ENCODE peak calls at places on chromosomes 7 and 10, in nine cellular contexts. One of them, this sample, is unnamed.

GRCh38 chr7:112162161-112163020 is 43.8 kb downstream of the DOCK4 start:
- DNase-seq in HTR-8/SVneo: peak
- DNase-seq in foreskin fibroblast: peak
- DNase-seq in stimulated activated CD4-positive, alpha-beta T cell treated with anti-CD3 and anti-CD28 coated beads, Interleukin-12 subunit alpha, Interleukin-12 subunit beta, amount 100 ng/mL, for 4 hours: no peak
- DNase-seq in ELR: peak
- DNase-seq in HCT116: no peak
- DNase-seq in neuronal stem cell: peak
- DNase-seq in omental fat pad: no peak
- DNase-seq in D341Med: no peak
- DNase-seq in this sample: no peak

GRCh38 chr10:31261502-31262311 is 57.3 kb upstream of the ZEB1 start:
- DNase-seq in ELR: peak
- DNase-seq in HCT116: no peak
- DNase-seq in D341Med: no peak
- DNase-seq in foreskin fibroblast: peak
- DNase-seq in stimulated activated CD4-positive, alpha-beta T cell treated with anti-CD3 and anti-CD28 coated beads, Interleukin-12 subunit alpha, Interleukin-12 subunit beta, amount 100 ng/mL, for 4 hours: no peak
- DNase-seq in omental fat pad: no peak
- DNase-seq in neuronal stem cell: no peak
- DNase-seq in HTR-8/SVneo: no peak
- DNase-seq in this sample: no peak

GRCh38 chr10:97849491-97850402 is at the start of gene GOLGA7B:
- DNase-seq in HTR-8/SVneo: peak
- DNase-seq in omental fat pad: no peak
- DNase-seq in HCT116: no peak
- DNase-seq in foreskin fibroblast: peak
- DNase-seq in stimulated activated CD4-positive, alpha-beta T cell treated with anti-CD3 and anti-CD28 coated beads, Interleukin-12 subunit alpha, Interleukin-12 subunit beta, amount 100 ng/mL, for 4 hours: peak
- DNase-seq in ELR: peak
- DNase-seq in D341Med: peak
- DNase-seq in neuronal stem cell: peak
- DNase-seq in this sample: no peak

GRCh38 chr7:84144935-84145334 is 49.7 kb downstream of the SEMA3A start:
- DNase-seq in stimulated activated CD4-positive, alpha-beta T cell treated with anti-CD3 and anti-CD28 coated beads, Interleukin-12 subunit alpha, Interleukin-12 subunit beta, amount 100 ng/mL, for 4 hours: no peak
- DNase-seq in neuronal stem cell: no peak
- DNase-seq in D341Med: no peak
- DNase-seq in ELR: no peak
- DNase-seq in HCT116: no peak
- DNase-seq in HTR-8/SVneo: no peak
- DNase-seq in foreskin fibroblast: no peak
- DNase-seq in omental fat pad: no peak
- DNase-seq in this sample: no peak

GRCh38 chr10:63633677-63634487 is 112.7 kb downstream of the REEP3 start:
- DNase-seq in foreskin fibroblast: peak
- DNase-seq in neuronal stem cell: no peak
- DNase-seq in D341Med: peak
- DNase-seq in HCT116: peak
- DNase-seq in ELR: peak
- DNase-seq in stimulated activated CD4-positive, alpha-beta T cell treated with anti-CD3 and anti-CD28 coated beads, Interleukin-12 subunit alpha, Interleukin-12 subunit beta, amount 100 ng/mL, for 4 hours: no peak
- DNase-seq in HTR-8/SVneo: peak
- DNase-seq in omental fat pad: no peak
- DNase-seq in this sample: no peak

GRCh38 chr7:112079671-112080070 is 126.5 kb downstream of the DOCK4 start:
- DNase-seq in foreskin fibroblast: peak
- DNase-seq in D341Med: no peak
- DNase-seq in stimulated activated CD4-positive, alpha-beta T cell treated with anti-CD3 and anti-CD28 coated beads, Interleukin-12 subunit alpha, Interleukin-12 subunit beta, amount 100 ng/mL, for 4 hours: no peak
- DNase-seq in ELR: peak
- DNase-seq in HTR-8/SVneo: no peak
- DNase-seq in HCT116: no peak
- DNase-seq in neuronal stem cell: no peak
- DNase-seq in omental fat pad: no peak
- DNase-seq in this sample: no peak

GRCh38 chr10:13351340-13351915 is 3.3 kb upstream of the SEPHS1 start:
- DNase-seq in omental fat pad: no peak
- DNase-seq in HCT116: no peak
- DNase-seq in ELR: no peak
- DNase-seq in HTR-8/SVneo: no peak
- DNase-seq in neuronal stem cell: no peak
- DNase-seq in stimulated activated CD4-positive, alpha-beta T cell treated with anti-CD3 and anti-CD28 coated beads, Interleukin-12 subunit alpha, Interleukin-12 subunit beta, amount 100 ng/mL, for 4 hours: no peak
- DNase-seq in D341Med: no peak
- DNase-seq in foreskin fibroblast: no peak
- DNase-seq in this sample: no peak

GRCh38 chr10:29141761-29142160 is 147.1 kb upstream of the LYZL1 start:
- DNase-seq in neuronal stem cell: no peak
- DNase-seq in ELR: peak
- DNase-seq in omental fat pad: no peak
- DNase-seq in HCT116: no peak
- DNase-seq in stimulated activated CD4-positive, alpha-beta T cell treated with anti-CD3 and anti-CD28 coated beads, Interleukin-12 subunit alpha, Interleukin-12 subunit beta, amount 100 ng/mL, for 4 hours: no peak
- DNase-seq in HTR-8/SVneo: no peak
- DNase-seq in D341Med: no peak
- DNase-seq in foreskin fibroblast: peak
- DNase-seq in this sample: no peak

GRCh38 chr7:5420841-5421625 is 2.6 kb downstream of the TNRC18 start:
- DNase-seq in foreskin fibroblast: peak
- DNase-seq in D341Med: no peak
- DNase-seq in neuronal stem cell: no peak
- DNase-seq in ELR: peak
- DNase-seq in omental fat pad: no peak
- DNase-seq in HCT116: no peak
- DNase-seq in stimulated activated CD4-positive, alpha-beta T cell treated with anti-CD3 and anti-CD28 coated beads, Interleukin-12 subunit alpha, Interleukin-12 subunit beta, amount 100 ng/mL, for 4 hours: no peak
- DNase-seq in HTR-8/SVneo: no peak
- DNase-seq in this sample: no peak

GRCh38 chr7:34341331-34341730 is 316.7 kb upstream of the NPSR1 start:
- DNase-seq in HTR-8/SVneo: no peak
- DNase-seq in ELR: peak
- DNase-seq in foreskin fibroblast: no peak
- DNase-seq in stimulated activated CD4-positive, alpha-beta T cell treated with anti-CD3 and anti-CD28 coated beads, Interleukin-12 subunit alpha, Interleukin-12 subunit beta, amount 100 ng/mL, for 4 hours: no peak
- DNase-seq in HCT116: no peak
- DNase-seq in neuronal stem cell: no peak
- DNase-seq in D341Med: no peak
- DNase-seq in omental fat pad: no peak
- DNase-seq in this sample: no peak

GRCh38 chr7:87784424-87784823 is 91.7 kb downstream of the SLC25A40 start:
- DNase-seq in omental fat pad: no peak
- DNase-seq in foreskin fibroblast: peak
- DNase-seq in D341Med: no peak
- DNase-seq in stimulated activated CD4-positive, alpha-beta T cell treated with anti-CD3 and anti-CD28 coated beads, Interleukin-12 subunit alpha, Interleukin-12 subunit beta, amount 100 ng/mL, for 4 hours: no peak
- DNase-seq in ELR: peak
- DNase-seq in HCT116: no peak
- DNase-seq in HTR-8/SVneo: no peak
- DNase-seq in neuronal stem cell: no peak
- DNase-seq in this sample: no peak

GRCh38 chr7:90401989-90402388 is 1.3 kb upstream of the CLDN12 start:
- DNase-seq in HTR-8/SVneo: no peak
- DNase-seq in stimulated activated CD4-positive, alpha-beta T cell treated with anti-CD3 and anti-CD28 coated beads, Interleukin-12 subunit alpha, Interleukin-12 subunit beta, amount 100 ng/mL, for 4 hours: no peak
- DNase-seq in foreskin fibroblast: peak
- DNase-seq in ELR: no peak
- DNase-seq in D341Med: peak
- DNase-seq in omental fat pad: no peak
- DNase-seq in neuronal stem cell: no peak
- DNase-seq in HCT116: no peak
- DNase-seq in this sample: no peak

GRCh38 chr7:130894146-130895005 is 160.4 kb upstream of the KLF14 start:
- DNase-seq in omental fat pad: no peak
- DNase-seq in stimulated activated CD4-positive, alpha-beta T cell treated with anti-CD3 and anti-CD28 coated beads, Interleukin-12 subunit alpha, Interleukin-12 subunit beta, amount 100 ng/mL, for 4 hours: no peak
- DNase-seq in neuronal stem cell: no peak
- DNase-seq in HCT116: peak
- DNase-seq in ELR: peak
- DNase-seq in D341Med: no peak
- DNase-seq in HTR-8/SVneo: no peak
- DNase-seq in foreskin fibroblast: peak
- DNase-seq in this sample: no peak

GRCh38 chr7:74306737-74307469 is 17.7 kb downstream of the CLIP2 start:
- DNase-seq in HTR-8/SVneo: peak
- DNase-seq in foreskin fibroblast: peak
- DNase-seq in HCT116: no peak
- DNase-seq in ELR: peak
- DNase-seq in neuronal stem cell: no peak
- DNase-seq in stimulated activated CD4-positive, alpha-beta T cell treated with anti-CD3 and anti-CD28 coated beads, Interleukin-12 subunit alpha, Interleukin-12 subunit beta, amount 100 ng/mL, for 4 hours: no peak
- DNase-seq in omental fat pad: no peak
- DNase-seq in D341Med: peak
- DNase-seq in this sample: no peak

GRCh38 chr7:116542618-116543017 is 17.8 kb downstream of the CAV1 start:
- DNase-seq in stimulated activated CD4-positive, alpha-beta T cell treated with anti-CD3 and anti-CD28 coated beads, Interleukin-12 subunit alpha, Interleukin-12 subunit beta, amount 100 ng/mL, for 4 hours: no peak
- DNase-seq in foreskin fibroblast: peak
- DNase-seq in omental fat pad: no peak
- DNase-seq in neuronal stem cell: no peak
- DNase-seq in HTR-8/SVneo: no peak
- DNase-seq in D341Med: no peak
- DNase-seq in ELR: peak
- DNase-seq in HCT116: no peak
- DNase-seq in this sample: no peak

GRCh38 chr10:69474688-69475432 is 23.6 kb downstream of the TSPAN15 start:
- DNase-seq in neuronal stem cell: no peak
- DNase-seq in HCT116: no peak
- DNase-seq in stimulated activated CD4-positive, alpha-beta T cell treated with anti-CD3 and anti-CD28 coated beads, Interleukin-12 subunit alpha, Interleukin-12 subunit beta, amount 100 ng/mL, for 4 hours: no peak
- DNase-seq in omental fat pad: no peak
- DNase-seq in D341Med: no peak
- DNase-seq in foreskin fibroblast: peak
- DNase-seq in ELR: peak
- DNase-seq in HTR-8/SVneo: peak
- DNase-seq in this sample: no peak